ENCODE peak calls at places on chromosomes 11 and 22, in eight cellular contexts. P, F, C, V, W, B, K and N are unnamed samples.

GRCh38 chr11:123434262-123434661 is 4.2 kb downstream of the GRAMD1B start:
- DNase-seq in P (peak; percentile 22), B (peak; percentile 78), V (peak; percentile 65), F (no peak), W (peak; percentile 75), C (peak; percentile 17), K (no peak), N (no peak)

GRCh38 chr22:45991108-45991507 is 14.1 kb upstream of the WNT7B start:
- DNase-seq in P (no peak), V (no peak), K (no peak), W (no peak), F (no peak), C (no peak), B (no peak), N (no peak)

GRCh38 chr11:64410396-64410718 is 51.4 kb downstream of the RPS6KA4 start:
- DNase-seq in K (no peak), P (no peak), B (no peak), F (no peak), V (no peak), W (no peak), C (no peak), N (no peak)

GRCh38 chr11:2257023-2257700 is 13.2 kb downstream of the ASCL2 start:
- DNase-seq in F (no peak), P (no peak), W (no peak), V (peak; percentile 20), B (no peak), K (no peak), C (no peak), N (no peak)

GRCh38 chr11:96798445-96798844 is 408.6 kb downstream of the JRKL start:
- DNase-seq in K (no peak), V (no peak), C (peak; percentile 63), W (no peak), B (no peak), F (no peak), P (no peak), N (no peak)

GRCh38 chr11:47258317-47258902 is 614 bp downstream of the NR1H3 start:
- DNase-seq in F (no peak), V (no peak), B (no peak), P (no peak), K (no peak), W (no peak), C (peak; percentile 48), N (no peak)

GRCh38 chr11:2576536-2576935 is 123.3 kb downstream of the KCNQ1OT1 start:
- DNase-seq in C (no peak), P (no peak), F (no peak), K (no peak), B (no peak), V (peak; percentile 15), W (no peak), N (no peak)

GRCh38 chr22:26648011-26648497 is 9.3 kb upstream of the MIAT start:
- DNase-seq in F (peak; percentile 81), C (no peak), P (no peak), K (no peak), W (no peak), V (peak; percentile 87), B (peak; percentile 89), N (no peak)

GRCh38 chr11:121351089-121351488 is 58.5 kb downstream of the SC5D start:
- DNase-seq in C (no peak), F (no peak), B (no peak), V (no peak), W (no peak), P (no peak), K (no peak), N (no peak)

GRCh38 chr22:40116496-40117200 is 61.1 kb upstream of the TNRC6B start:
- DNase-seq in B (no peak), P (no peak), K (no peak), V (no peak), C (no peak), W (no peak), F (no peak), N (no peak)

GRCh38 chr11:130166457-130166784 is 6.8 kb downstream of the ST14 start:
- DNase-seq in V (no peak), C (peak; percentile 44), F (no peak), P (peak; percentile 99), K (peak; percentile 97), B (no peak), W (peak; percentile 81), N (peak; percentile 33)

GRCh38 chr22:48748113-48748859 is 1079.4 kb downstream of the BRD1 start:
- DNase-seq in W (no peak), F (no peak), C (no peak), V (peak; percentile 24), K (no peak), P (no peak), B (no peak), N (no peak)

GRCh38 chr11:111386611-111387150 is 7.6 kb upstream of the POU2AF1 start:
- DNase-seq in B (no peak), W (no peak), F (no peak), C (no peak), K (no peak), V (no peak), P (no peak), N (no peak)

GRCh38 chr11:113506461-113506860 is 31.3 kb upstream of the DRD2 start:
- DNase-seq in C (no peak), K (no peak), V (no peak), P (no peak), W (no peak), B (no peak), F (no peak), N (no peak)

GRCh38 chr11:124877631-124878496 is 12.6 kb downstream of the ROBO3 start:
- DNase-seq in B (no peak), C (no peak), P (no peak), F (no peak), W (no peak), K (no peak), V (peak; percentile 55), N (no peak)
- H3K4me2 ChIP-seq in B (peak overlapping the region; percentile 82), C (no peak overlapping the region), P (peak overlapping the region; percentile 57), F (no peak overlapping the region), W (no peak overlapping the region), K (no peak overlapping the region), V (peak overlapping the region; percentile 61), N (peak overlapping the region; percentile 86)

GRCh38 chr11:76083563-76084451 is 122.5 kb downstream of the WNT11 start:
- DNase-seq in B (no peak), W (no peak), V (no peak), K (peak; percentile 37), F (no peak), P (no peak), C (no peak), N (no peak)
- H3K4me2 ChIP-seq in B (no peak overlapping the region), W (no peak overlapping the region), V (no peak overlapping the region), K (peak overlapping the region; percentile 15), F (no peak overlapping the region), P (peak overlapping the region; percentile 30), C (no peak overlapping the region), N (no peak overlapping the region)

DNA sequence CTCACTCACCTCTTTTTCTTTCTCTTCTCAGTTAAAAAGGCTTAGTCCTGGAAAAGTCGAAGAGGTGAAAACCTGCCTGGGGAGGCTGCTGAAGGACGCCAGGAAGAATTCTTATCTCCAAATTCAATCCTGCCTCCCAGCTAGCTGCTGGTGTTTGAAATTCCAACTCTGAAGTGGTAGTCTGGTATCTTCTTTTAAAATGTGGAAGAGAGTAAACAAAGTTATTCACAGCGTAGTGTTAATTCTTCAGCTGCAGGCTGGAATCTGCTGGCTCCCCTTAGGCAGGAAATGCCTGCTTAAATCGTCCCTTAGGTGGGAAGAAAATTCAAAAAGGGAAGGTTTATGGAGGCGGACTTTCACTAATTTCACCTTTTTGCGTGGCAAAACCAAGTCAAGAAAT is 439.0 kb upstream of the CCDC90B start:
- DNase-seq in V (peak; percentile 34), F (no peak), K (no peak), P (no peak), B (peak; percentile 71), C (no peak), W (no peak), N (no peak)
- H3K4me2 ChIP-seq in V (peak overlapping the region; percentile 86), F (no peak overlapping the region), K (no peak overlapping the region), P (peak overlapping the region; percentile 42), B (peak overlapping the region; percentile 61), C (no peak overlapping the region), W (peak overlapping the region; percentile 79), N (no peak overlapping the region)

DNA sequence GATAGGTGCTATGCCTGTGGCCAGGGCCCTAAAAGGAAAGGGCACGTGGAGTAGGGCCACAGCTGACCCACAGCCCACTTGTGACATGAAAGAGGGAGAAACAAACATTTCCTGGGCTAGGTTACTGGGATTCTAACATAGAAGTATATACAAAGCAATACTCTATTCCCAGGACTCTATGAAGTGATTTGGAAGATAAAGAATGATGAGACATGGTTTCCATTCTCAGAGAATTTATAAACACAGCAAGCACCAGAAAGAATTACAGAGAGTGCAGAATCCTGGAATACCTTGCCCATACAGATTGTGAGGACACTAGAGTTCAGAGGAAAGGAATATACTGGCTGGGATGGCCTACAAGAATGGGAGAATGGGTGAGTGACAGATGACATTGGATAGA is 86.4 kb downstream of the KIRREL3 start:
- DNase-seq in F (no peak), P (peak; percentile 67), K (no peak), B (no peak), W (no peak), V (no peak), C (no peak), N (no peak)
- H3K4me2 ChIP-seq in F (no peak overlapping the region), P (peak overlapping the region; percentile 43), K (no peak overlapping the region), B (no peak overlapping the region), W (no peak overlapping the region), V (no peak overlapping the region), C (no peak overlapping the region), N (no peak overlapping the region)

DNA sequence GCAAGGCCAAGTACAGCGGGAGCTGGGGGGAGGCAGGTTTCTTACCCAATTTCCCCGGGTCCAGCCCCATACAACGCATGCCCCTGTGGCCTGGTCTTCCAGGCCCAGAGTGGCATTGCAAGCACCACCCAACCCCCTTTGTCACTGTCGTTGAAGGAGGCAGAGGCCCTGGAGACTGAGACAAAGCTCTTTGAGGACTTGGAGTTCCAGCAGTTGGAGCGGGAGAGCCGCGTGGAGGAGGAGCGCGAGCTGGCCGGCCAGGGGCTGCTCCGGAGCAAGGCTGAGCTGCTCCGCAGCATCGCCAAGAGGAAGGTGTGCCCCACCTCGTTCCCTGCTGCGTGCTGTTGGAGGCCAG is 27.8 kb downstream of the PHLDB1 start:
- DNase-seq in W (no peak), B (no peak), K (no peak), C (peak; percentile 18), P (no peak), F (no peak), V (no peak), N (no peak)
- H3K4me2 ChIP-seq in W (no peak overlapping the region), B (peak overlapping the region; percentile 96), K (no peak overlapping the region), C (peak overlapping the region; percentile 68), P (no peak overlapping the region), F (peak overlapping the region; percentile 71), V (peak overlapping the region; percentile 59), N (peak overlapping the region; percentile 72)

GRCh38 chr22:36375071-36375980 is 12.4 kb downstream of the MYH9 start:
- DNase-seq in P (peak; percentile 10), W (no peak), B (no peak), V (no peak), K (no peak), C (no peak), F (no peak), N (no peak)
- H3K4me2 ChIP-seq in P (peak overlapping the region; percentile 38), W (peak overlapping the region; percentile 58), B (no peak overlapping the region), V (no peak overlapping the region), K (peak overlapping the region; percentile 46), C (no peak overlapping the region), F (no peak overlapping the region), N (no peak overlapping the region)